ENCODE peak calls at places on chromosomes 3 and 15, in nine cellular contexts. O, F, S, A, R, N, T, Z and P are unnamed samples.

GRCh38 chr15:73442968-73443367 is at the start of gene REC114:
- DNase-seq in O (no peak), F (no peak), S (no peak), A (no peak), R (no peak), N (no peak), T (no peak), Z (no peak), P (no peak)

GRCh38 chr3:15682766-15683165 is 81.2 kb downstream of the BTD start:
- DNase-seq in O (no peak), F (no peak), S (no peak), A (no peak), R (peak), N (no peak), T (no peak), Z (no peak), P (no peak)

GRCh38 chr15:43361313-43361903 is 9.4 kb downstream of the ZSCAN29 start:
- DNase-seq in O (no peak), F (no peak), S (no peak), A (no peak), R (peak), N (no peak), T (no peak), Z (no peak), P (no peak)

GRCh38 chr15:90530250-90531051 is 728 bp downstream of the CRTC3 start:
- DNase-seq in O (peak), F (peak), S (peak), A (peak), R (peak), N (peak), T (peak), Z (peak), P (peak)

GRCh38 chr15:66841953-66842681 is 140.1 kb downstream of the SMAD6 start:
- DNase-seq in O (no peak), F (peak), S (peak), A (peak), R (peak), N (peak), T (peak), Z (peak), P (peak)

GRCh38 chr3:50194903-50195500 is 3.6 kb downstream of the GNAT1 start:
- DNase-seq in O (no peak), F (no peak), S (no peak), A (no peak), R (peak), N (no peak), T (no peak), Z (peak), P (no peak)

GRCh38 chr15:99275525-99276128 is 24.3 kb downstream of the LRRC28 start:
- DNase-seq in O (no peak), F (no peak), S (no peak), A (no peak), R (no peak), N (no peak), T (no peak), Z (no peak), P (no peak)

GRCh38 chr3:106587581-106587980 is 718.8 kb upstream of the CBLB start:
- DNase-seq in O (no peak), F (no peak), S (no peak), A (no peak), R (no peak), N (no peak), T (no peak), Z (no peak), P (no peak)

GRCh38 chr3:133986302-133986701 is 43.4 kb downstream of the SLCO2A1 start:
- DNase-seq in O (no peak), F (no peak), S (no peak), A (no peak), R (no peak), N (no peak), T (no peak), Z (no peak), P (no peak)

GRCh38 chr3:45544719-45545296 is 49.7 kb upstream of the LIMD1 start:
- DNase-seq in O (no peak), F (no peak), S (no peak), A (no peak), R (no peak), N (no peak), T (no peak), Z (no peak), P (no peak)

GRCh38 chr3:171953300-171954022 is 85.9 kb upstream of the FNDC3B start:
- DNase-seq in O (no peak), F (peak), S (no peak), A (peak), R (peak), N (no peak), T (peak), Z (no peak), P (no peak)

GRCh38 chr3:162960269-162960668 is 1463.7 kb downstream of the OTOL1 start:
- DNase-seq in O (no peak), F (no peak), S (no peak), A (no peak), R (no peak), N (no peak), T (no peak), Z (no peak), P (no peak)

GRCh38 chr3:166837535-166837934 is 542.6 kb downstream of the ZBBX start:
- DNase-seq in O (no peak), F (peak), S (peak), A (peak), R (no peak), N (no peak), T (no peak), Z (peak), P (no peak)

GRCh38 chr3:141105828-141106628 is 54.9 kb downstream of the SPSB4 start:
- DNase-seq in O (no peak), F (peak), S (peak), A (peak), R (peak), N (no peak), T (peak), Z (peak), P (peak)

GRCh38 chr3:171878441-171879225 is 35.5 kb downstream of the TMEM212 start:
- DNase-seq in O (no peak), F (no peak), S (no peak), A (peak), R (no peak), N (no peak), T (no peak), Z (no peak), P (no peak)

GRCh38 chr3:189776163-189776824 is 145.1 kb downstream of the TP63 start:
- DNase-seq in O (no peak), F (no peak), S (no peak), A (no peak), R (no peak), N (no peak), T (no peak), Z (no peak), P (no peak)